ENCODE peak calls at places on chromosomes 6 and 20, in nine cellular contexts. A is A549; R is left ventricle myocardium superior; Q is IMR-90; S is ovary; V is NCI-H460; T is T47D; X is osteocyte; C is stimulated activated CD8-positive, alpha-beta memory T cell treated with anti-CD3 and anti-CD28 coated beads, Interleukin-4, amount 100 ng/mL, for 24 hours. N is an unnamed sample.
A peak's percentile ranks its signal among the peaks of the same experiment; 100 is the strongest.

GRCh38 chr6:137823826-137824501 is 43.1 kb upstream of the TNFAIP3 start:
- DNase-seq in X (no peak), S (peak; percentile 51), C (peak; percentile 31), V (peak; percentile 98), A (no peak), R (peak; percentile 76), T (no peak), Q (peak; percentile 84), N (peak; percentile 51)

GRCh38 chr6:22399693-22400092 is 102.9 kb upstream of the PRL start:
- DNase-seq in T (no peak), X (no peak), C (no peak), R (no peak), V (no peak), A (no peak), S (no peak), Q (peak; percentile 16), N (no peak)

GRCh38 chr6:26172496-26172958 is 85.3 kb downstream of the HFE start:
- DNase-seq in V (no peak), T (no peak), Q (peak; percentile 46), R (no peak), A (no peak), S (no peak), C (no peak), X (no peak), N (peak; percentile 57)

GRCh38 chr6:129691043-129691640 is 18.8 kb downstream of the ARHGAP18 start:
- DNase-seq in C (no peak), X (no peak), A (no peak), Q (no peak), T (no peak), R (no peak), V (no peak), S (no peak), N (no peak)

GRCh38 chr20:64105846-64106434 is 1.4 kb downstream of the NPBWR2 start:
- DNase-seq in A (no peak), S (no peak), V (no peak), Q (no peak), X (no peak), T (no peak), C (no peak), R (no peak), N (no peak)

GRCh38 chr6:42783177-42783875 is 1.5 kb downstream of the BICRAL start:
- DNase-seq in V (peak; percentile 42), T (peak; percentile 40), C (peak; percentile 60), A (peak; percentile 50), Q (peak; percentile 59), R (peak; percentile 91), S (peak; percentile 87), X (peak; percentile 91), N (peak; percentile 80)

GRCh38 chr6:53439556-53439955 is 90.8 kb upstream of the ELOVL5 start:
- DNase-seq in Q (peak; percentile 59), A (no peak), T (no peak), R (no peak), V (no peak), S (no peak), X (no peak), C (no peak), N (peak; percentile 68)

GRCh38 chr20:53216856-53217576 is 244.9 kb downstream of the TSHZ2 start:
- DNase-seq in V (peak; percentile 23), T (peak; percentile 48), A (peak; percentile 47), R (peak; percentile 85), S (peak; percentile 82), Q (no peak), X (no peak), C (peak; percentile 67), N (peak; percentile 42)

GRCh38 chr20:47544240-47544639 is 42.6 kb downstream of the NCOA3 start:
- DNase-seq in T (no peak), A (no peak), R (no peak), S (no peak), C (no peak), V (no peak), X (no peak), Q (peak; percentile 64), N (peak; percentile 57)

GRCh38 chr6:85130743-85131142 is 319.1 kb upstream of the NT5E start:
- DNase-seq in T (no peak), V (no peak), A (no peak), C (no peak), Q (no peak), X (no peak), R (no peak), S (no peak), N (peak; percentile 57)

GRCh38 chr6:165850434-165851019 is 187.5 kb upstream of the PDE10A start:
- DNase-seq in X (peak; percentile 87), A (peak; percentile 59), R (peak; percentile 85), Q (peak; percentile 57), V (peak; percentile 35), T (peak; percentile 51), S (peak; percentile 77), C (peak; percentile 32), N (peak; percentile 77)

GRCh38 chr6:79277109-79277508 is 42.6 kb upstream of the HMGN3 start:
- DNase-seq in A (no peak), R (no peak), T (no peak), X (no peak), C (no peak), Q (peak; percentile 1), S (no peak), V (no peak), N (no peak)

GRCh38 chr6:119096683-119097310 is 18.3 kb upstream of the FAM184A start:
- DNase-seq in A (no peak), R (peak; percentile 82), T (no peak), S (peak; percentile 90), X (no peak), C (no peak), Q (peak; percentile 3), V (no peak), N (peak; percentile 89)

GRCh38 chr6:17910178-17910577 is 77.3 kb downstream of the KIF13A start:
- DNase-seq in T (no peak), X (no peak), C (no peak), Q (no peak), S (no peak), V (no peak), A (no peak), R (no peak), N (no peak)

GRCh38 chr6:169960003-169960344 is 208.6 kb downstream of the ERMARD start:
- DNase-seq in R (no peak), T (no peak), A (no peak), C (no peak), S (no peak), V (no peak), X (peak; percentile 53), Q (no peak), N (no peak)

GRCh38 chr6:168216741-168217140 is 102.8 kb downstream of the DACT2 start:
- DNase-seq in R (no peak), V (no peak), S (no peak), T (no peak), A (no peak), Q (no peak), X (no peak), C (no peak), N (no peak)

GRCh38 chr6:154731296-154732218 is 1.7 kb upstream of the SCAF8 start:
- DNase-seq in Q (no peak), R (no peak), T (peak; percentile 4), C (no peak), S (no peak), A (no peak), V (no peak), X (no peak), N (no peak)

GRCh38 chr6:1381397-1382330 is 7.7 kb upstream of the FOXF2 start:
- DNase-seq in X (peak; percentile 89), V (peak; percentile 35), A (no peak), S (no peak), C (peak; percentile 44), Q (no peak), T (peak; percentile 82), R (peak; percentile 74), N (peak; percentile 78)

N was measured in cardiac muscle cell.